ENCODE peak calls at places on chromosomes 16 and 17, in five cellular contexts. One of them, this sample, is unnamed.

GRCh38 chr16:27195941-27196595 is 7.3 kb upstream of the KDM8 start:
- DNase-seq in heart left ventricle: no peak
- DNase-seq in heart right ventricle: no peak
- DNase-seq in cardiac muscle cell: no peak
- DNase-seq in effector memory CD4-positive, alpha-beta T cell: peak
- DNase-seq in this sample: no peak

GRCh38 chr16:2586241-2586640 is 48.4 kb downstream of the PDPK1 start:
- DNase-seq in heart left ventricle: no peak
- DNase-seq in heart right ventricle: no peak
- DNase-seq in cardiac muscle cell: no peak
- DNase-seq in effector memory CD4-positive, alpha-beta T cell: no peak
- DNase-seq in this sample: no peak

GRCh38 chr17:45222994-45223540 is 1.4 kb downstream of the FMNL1 start:
- DNase-seq in heart left ventricle: no peak
- DNase-seq in heart right ventricle: no peak
- DNase-seq in cardiac muscle cell: no peak
- DNase-seq in effector memory CD4-positive, alpha-beta T cell: no peak
- DNase-seq in this sample: no peak

GRCh38 chr17:62723842-62724241 is 84.3 kb downstream of the MARCHF10 start:
- DNase-seq in heart left ventricle: no peak
- DNase-seq in heart right ventricle: no peak
- DNase-seq in cardiac muscle cell: no peak
- DNase-seq in effector memory CD4-positive, alpha-beta T cell: no peak
- DNase-seq in this sample: no peak

GRCh38 chr16:67800252-67801046 is 5.9 kb downstream of the RANBP10 start:
- DNase-seq in heart left ventricle: peak
- DNase-seq in heart right ventricle: peak
- DNase-seq in cardiac muscle cell: no peak
- DNase-seq in effector memory CD4-positive, alpha-beta T cell: no peak
- DNase-seq in this sample: no peak

GRCh38 chr16:13390093-13390985 is 488.9 kb downstream of the SHISA9 start:
- DNase-seq in heart left ventricle: no peak
- DNase-seq in heart right ventricle: no peak
- DNase-seq in cardiac muscle cell: peak
- DNase-seq in effector memory CD4-positive, alpha-beta T cell: no peak
- DNase-seq in this sample: no peak

GRCh38 chr16:56281256-56281805 is 90.0 kb downstream of the GNAO1 start:
- DNase-seq in heart left ventricle: no peak
- DNase-seq in heart right ventricle: no peak
- DNase-seq in cardiac muscle cell: no peak
- DNase-seq in effector memory CD4-positive, alpha-beta T cell: no peak
- DNase-seq in this sample: no peak

GRCh38 chr16:30104492-30104891 is 8.5 kb upstream of the YPEL3 start:
- DNase-seq in heart left ventricle: no peak
- DNase-seq in heart right ventricle: no peak
- DNase-seq in cardiac muscle cell: no peak
- DNase-seq in effector memory CD4-positive, alpha-beta T cell: no peak
- DNase-seq in this sample: no peak

GRCh38 chr16:5056347-5056746 is 9.4 kb downstream of the C16orf89 start:
- DNase-seq in heart left ventricle: no peak
- DNase-seq in heart right ventricle: no peak
- DNase-seq in cardiac muscle cell: peak
- DNase-seq in effector memory CD4-positive, alpha-beta T cell: no peak
- DNase-seq in this sample: no peak

GRCh38 chr16:82027629-82028035 is 7.4 kb upstream of the HSD17B2 start:
- DNase-seq in heart left ventricle: no peak
- DNase-seq in heart right ventricle: no peak
- DNase-seq in cardiac muscle cell: no peak
- DNase-seq in effector memory CD4-positive, alpha-beta T cell: no peak
- DNase-seq in this sample: no peak

GRCh38 chr16:73154063-73154870 is 106.3 kb upstream of the ZFHX3 start:
- DNase-seq in heart left ventricle: peak
- DNase-seq in heart right ventricle: peak
- DNase-seq in cardiac muscle cell: no peak
- DNase-seq in effector memory CD4-positive, alpha-beta T cell: no peak
- DNase-seq in this sample: no peak

GRCh38 chr16:81595676-81596292 is 151.2 kb downstream of the CMIP start:
- DNase-seq in heart left ventricle: no peak
- DNase-seq in heart right ventricle: no peak
- DNase-seq in cardiac muscle cell: no peak
- DNase-seq in effector memory CD4-positive, alpha-beta T cell: no peak
- DNase-seq in this sample: no peak

GRCh38 chr16:72856797-72857196 is 191.1 kb downstream of the ZFHX3 start:
- DNase-seq in heart left ventricle: no peak
- DNase-seq in heart right ventricle: no peak
- DNase-seq in cardiac muscle cell: no peak
- DNase-seq in effector memory CD4-positive, alpha-beta T cell: no peak
- DNase-seq in this sample: no peak

GRCh38 chr16:3094289-3095027 is 4.6 kb downstream of the ZSCAN10 start:
- DNase-seq in heart left ventricle: no peak
- DNase-seq in heart right ventricle: no peak
- DNase-seq in cardiac muscle cell: peak
- DNase-seq in effector memory CD4-positive, alpha-beta T cell: peak
- DNase-seq in this sample: no peak

GRCh38 chr17:50832267-50833227 is 2.8 kb upstream of the WFIKKN2 start:
- DNase-seq in heart left ventricle: no peak
- DNase-seq in heart right ventricle: no peak
- DNase-seq in cardiac muscle cell: no peak
- DNase-seq in effector memory CD4-positive, alpha-beta T cell: no peak
- DNase-seq in this sample: no peak

GRCh38 chr17:61449707-61450640 is 2.2 kb upstream of the TBX4 start:
- DNase-seq in heart left ventricle: no peak
- DNase-seq in heart right ventricle: no peak
- DNase-seq in cardiac muscle cell: no peak
- DNase-seq in effector memory CD4-positive, alpha-beta T cell: no peak
- DNase-seq in this sample: no peak

GRCh38 chr17:80961516-80961915 is 30.1 kb upstream of the CHMP6 start:
- DNase-seq in heart left ventricle: no peak
- DNase-seq in heart right ventricle: no peak
- DNase-seq in cardiac muscle cell: no peak
- DNase-seq in effector memory CD4-positive, alpha-beta T cell: no peak
- DNase-seq in this sample: no peak

GRCh38 chr17:40087049-40087794 is 13.2 kb downstream of the NR1D1 start:
- DNase-seq in heart left ventricle: no peak
- DNase-seq in heart right ventricle: no peak
- DNase-seq in cardiac muscle cell: no peak
- DNase-seq in effector memory CD4-positive, alpha-beta T cell: no peak
- DNase-seq in this sample: no peak

GRCh38 chr16:58882292-58882691 is 148.2 kb upstream of the GOT2 start:
- DNase-seq in heart left ventricle: no peak
- DNase-seq in heart right ventricle: no peak
- DNase-seq in cardiac muscle cell: no peak
- DNase-seq in effector memory CD4-positive, alpha-beta T cell: no peak
- DNase-seq in this sample: no peak

GRCh38 chr17:9790889-9791876 is at the start of gene DHRS7C:
- DNase-seq in heart left ventricle: peak
- DNase-seq in heart right ventricle: peak
- DNase-seq in cardiac muscle cell: peak
- DNase-seq in effector memory CD4-positive, alpha-beta T cell: no peak
- DNase-seq in this sample: no peak

GRCh38 chr16:17901309-17901708 is 430.5 kb upstream of the XYLT1 start:
- DNase-seq in heart left ventricle: no peak
- DNase-seq in heart right ventricle: no peak
- DNase-seq in cardiac muscle cell: no peak
- DNase-seq in effector memory CD4-positive, alpha-beta T cell: no peak
- DNase-seq in this sample: no peak

GRCh38 chr17:47742319-47743181 is 9.5 kb downstream of the TBX21 start:
- DNase-seq in heart left ventricle: no peak
- DNase-seq in heart right ventricle: no peak
- DNase-seq in cardiac muscle cell: peak
- DNase-seq in effector memory CD4-positive, alpha-beta T cell: no peak
- DNase-seq in this sample: no peak

DNA sequence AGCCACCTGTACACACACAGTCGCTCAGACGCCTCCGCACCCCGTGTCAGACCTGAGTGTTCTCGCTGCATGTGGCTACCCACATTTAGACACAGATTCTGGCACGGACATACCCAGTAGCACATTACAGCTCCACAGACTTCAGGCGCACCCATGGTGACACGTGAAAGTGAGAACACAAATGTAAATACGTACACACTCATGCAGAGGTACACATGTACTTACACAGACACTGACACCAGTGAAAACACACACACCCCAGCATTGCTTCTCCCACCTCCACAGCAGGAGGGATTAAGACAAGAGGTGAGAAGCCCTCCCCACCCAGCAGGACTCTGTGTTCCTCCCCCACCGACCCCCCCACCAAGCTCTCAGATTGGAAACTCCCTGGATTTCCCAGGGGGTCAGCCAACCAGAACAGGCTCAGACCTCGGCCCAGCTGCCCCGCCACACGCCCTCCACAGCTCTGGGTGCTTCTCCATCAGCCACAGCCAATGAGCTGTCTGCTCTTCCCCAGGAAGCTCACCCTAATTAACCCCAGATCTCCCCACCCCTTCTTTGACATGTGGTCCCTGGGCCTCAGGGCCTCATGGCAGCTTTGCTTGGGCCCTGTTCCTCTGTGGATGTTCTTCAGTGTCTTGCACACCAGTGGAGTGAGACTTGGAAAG is 5.3 kb upstream of the FOXN1 start:
- DNase-seq in heart left ventricle: no peak
- DNase-seq in heart right ventricle: no peak
- DNase-seq in cardiac muscle cell: no peak
- DNase-seq in effector memory CD4-positive, alpha-beta T cell: no peak
- DNase-seq in this sample: no peak
- H3K27ac ChIP-seq in heart left ventricle: no peak
- H3K27ac ChIP-seq in heart right ventricle: no peak
- H3K27ac ChIP-seq in cardiac muscle cell: no peak
- H3K27ac ChIP-seq in effector memory CD4-positive, alpha-beta T cell: no peak
- H3K27ac ChIP-seq in this sample: no peak

GRCh38 chr16:62066747-62067146 is 30.5 kb upstream of the CDH8 start:
- DNase-seq in heart left ventricle: no peak
- DNase-seq in heart right ventricle: no peak
- DNase-seq in cardiac muscle cell: no peak
- DNase-seq in effector memory CD4-positive, alpha-beta T cell: no peak
- DNase-seq in this sample: no peak
- H3K4me3 ChIP-seq in heart left ventricle: no peak
- H3K4me3 ChIP-seq in heart right ventricle: no peak
- H3K4me3 ChIP-seq in cardiac muscle cell: no peak
- H3K4me3 ChIP-seq in effector memory CD4-positive, alpha-beta T cell: no peak
- H3K4me3 ChIP-seq in this sample: no peak

GRCh38 chr16:847151-847550 is 46.6 kb upstream of the GNG13 start:
- DNase-seq in heart left ventricle: no peak
- DNase-seq in heart right ventricle: no peak
- DNase-seq in cardiac muscle cell: no peak
- DNase-seq in effector memory CD4-positive, alpha-beta T cell: no peak
- DNase-seq in this sample: no peak
- H3K27ac ChIP-seq in heart left ventricle: no peak
- H3K27ac ChIP-seq in heart right ventricle: no peak
- H3K27ac ChIP-seq in cardiac muscle cell: no peak
- H3K27ac ChIP-seq in effector memory CD4-positive, alpha-beta T cell: no peak
- H3K27ac ChIP-seq in this sample: no peak

DNA sequence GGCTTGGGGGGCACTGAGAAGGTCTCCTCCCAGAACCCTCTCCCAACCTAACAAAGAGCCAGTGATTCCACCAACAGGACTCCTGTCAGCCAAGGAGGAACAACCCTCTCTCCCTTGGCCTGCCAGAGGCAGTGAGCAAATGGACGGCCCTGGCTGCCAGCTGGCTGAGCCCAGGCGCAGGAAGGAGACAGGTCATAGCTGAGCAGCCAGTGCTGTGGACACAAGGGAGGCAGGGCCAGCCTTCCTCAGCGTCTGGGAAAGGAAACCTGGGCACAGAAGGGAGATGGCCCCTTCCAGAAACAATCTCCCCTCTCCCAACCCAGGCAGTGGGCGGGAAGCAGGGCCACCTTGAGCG is 2.1 kb downstream of the MPO start:
- DNase-seq in heart left ventricle: no peak
- DNase-seq in heart right ventricle: no peak
- DNase-seq in cardiac muscle cell: no peak
- DNase-seq in effector memory CD4-positive, alpha-beta T cell: no peak
- DNase-seq in this sample: no peak
- H3K4me3 ChIP-seq in heart left ventricle: no peak
- H3K4me3 ChIP-seq in heart right ventricle: peak
- H3K4me3 ChIP-seq in cardiac muscle cell: no peak
- H3K4me3 ChIP-seq in effector memory CD4-positive, alpha-beta T cell: no peak
- H3K4me3 ChIP-seq in this sample: no peak

GRCh38 chr17:75664099-75664549 is 2.8 kb downstream of the RECQL5 start:
- DNase-seq in heart left ventricle: no peak
- DNase-seq in heart right ventricle: no peak
- DNase-seq in cardiac muscle cell: no peak
- DNase-seq in effector memory CD4-positive, alpha-beta T cell: no peak
- DNase-seq in this sample: no peak

GRCh38 chr17:75665981-75666380 is 973 bp downstream of the RECQL5 start:
- DNase-seq in heart left ventricle: no peak
- DNase-seq in heart right ventricle: no peak
- DNase-seq in cardiac muscle cell: no peak
- DNase-seq in effector memory CD4-positive, alpha-beta T cell: no peak
- DNase-seq in this sample: no peak

GRCh38 chr17:75658237-75658636 is 8.7 kb downstream of the RECQL5 start:
- DNase-seq in heart left ventricle: no peak
- DNase-seq in heart right ventricle: no peak
- DNase-seq in cardiac muscle cell: no peak
- DNase-seq in effector memory CD4-positive, alpha-beta T cell: no peak
- DNase-seq in this sample: no peak

GRCh38 chr17:75662511-75662910 is 4.4 kb downstream of the RECQL5 start:
- DNase-seq in heart left ventricle: no peak
- DNase-seq in heart right ventricle: no peak
- DNase-seq in cardiac muscle cell: no peak
- DNase-seq in effector memory CD4-positive, alpha-beta T cell: no peak
- DNase-seq in this sample: no peak

GRCh38 chr17:75661531-75661930 is 5.4 kb downstream of the RECQL5 start:
- DNase-seq in heart left ventricle: no peak
- DNase-seq in heart right ventricle: no peak
- DNase-seq in cardiac muscle cell: no peak
- DNase-seq in effector memory CD4-positive, alpha-beta T cell: no peak
- DNase-seq in this sample: no peak
- H3K27ac ChIP-seq in heart left ventricle: no peak
- H3K27ac ChIP-seq in heart right ventricle: no peak
- H3K27ac ChIP-seq in cardiac muscle cell: no peak
- H3K27ac ChIP-seq in effector memory CD4-positive, alpha-beta T cell: no peak
- H3K27ac ChIP-seq in this sample: no peak

GRCh38 chr17:78343099-78343432 is 16.8 kb downstream of the SOCS3 start:
- DNase-seq in heart left ventricle: peak
- DNase-seq in heart right ventricle: peak
- DNase-seq in cardiac muscle cell: no peak
- DNase-seq in effector memory CD4-positive, alpha-beta T cell: no peak
- DNase-seq in this sample: no peak

GRCh38 chr17:78345172-78345571 is 14.7 kb downstream of the SOCS3 start:
- DNase-seq in heart left ventricle: no peak
- DNase-seq in heart right ventricle: no peak
- DNase-seq in cardiac muscle cell: no peak
- DNase-seq in effector memory CD4-positive, alpha-beta T cell: no peak
- DNase-seq in this sample: no peak

GRCh38 chr17:78342438-78343098 is 17.3 kb downstream of the SOCS3 start:
- DNase-seq in heart left ventricle: peak
- DNase-seq in heart right ventricle: peak
- DNase-seq in cardiac muscle cell: no peak
- DNase-seq in effector memory CD4-positive, alpha-beta T cell: no peak
- DNase-seq in this sample: no peak

GRCh38 chr17:78344666-78345065 is 15.2 kb downstream of the SOCS3 start:
- DNase-seq in heart left ventricle: no peak
- DNase-seq in heart right ventricle: no peak
- DNase-seq in cardiac muscle cell: no peak
- DNase-seq in effector memory CD4-positive, alpha-beta T cell: no peak
- DNase-seq in this sample: no peak

GRCh38 chr17:78343433-78344201 is 16.3 kb downstream of the SOCS3 start:
- DNase-seq in heart left ventricle: no peak
- DNase-seq in heart right ventricle: no peak
- DNase-seq in cardiac muscle cell: no peak
- DNase-seq in effector memory CD4-positive, alpha-beta T cell: peak
- DNase-seq in this sample: no peak
- H3K4me3 ChIP-seq in heart left ventricle: no peak
- H3K4me3 ChIP-seq in heart right ventricle: no peak
- H3K4me3 ChIP-seq in cardiac muscle cell: no peak
- H3K4me3 ChIP-seq in effector memory CD4-positive, alpha-beta T cell: peak
- H3K4me3 ChIP-seq in this sample: no peak